ENCODE peak calls at places on chromosomes 11 and 22, in seven cellular contexts. One of them, this sample, is unnamed. For H3K9me3, the result is how much of the 10 kb centered on the place peaks cover.

GRCh38 chr22:41598081-41598480 is 8.4 kb upstream of the PMM1 start:
- DNase-seq in MM.1S: no peak
- DNase-seq in fibroblast of lung: peak
- DNase-seq in cardiac muscle cell: no peak
- DNase-seq in suprapubic skin: no peak
- DNase-seq in CD4-positive, alpha-beta memory T cell: no peak
- DNase-seq in A549: no peak
- DNase-seq in this sample: peak

GRCh38 chr22:29331213-29331612 is 15.7 kb upstream of the RASL10A start:
- DNase-seq in CD4-positive, alpha-beta memory T cell: no peak
- DNase-seq in suprapubic skin: no peak
- DNase-seq in MM.1S: no peak
- DNase-seq in A549: no peak
- DNase-seq in cardiac muscle cell: no peak
- DNase-seq in fibroblast of lung: no peak
- DNase-seq in this sample: no peak

GRCh38 chr22:32123657-32124056 is 35.4 kb downstream of the C22orf42 start:
- DNase-seq in cardiac muscle cell: no peak
- DNase-seq in fibroblast of lung: no peak
- DNase-seq in A549: no peak
- DNase-seq in MM.1S: no peak
- DNase-seq in CD4-positive, alpha-beta memory T cell: no peak
- DNase-seq in suprapubic skin: no peak
- DNase-seq in this sample: no peak

GRCh38 chr22:44049369-44050231 is 25.5 kb downstream of the PARVB start:
- DNase-seq in A549: no peak
- DNase-seq in fibroblast of lung: no peak
- DNase-seq in MM.1S: no peak
- DNase-seq in suprapubic skin: no peak
- DNase-seq in CD4-positive, alpha-beta memory T cell: no peak
- DNase-seq in cardiac muscle cell: no peak
- DNase-seq in this sample: no peak

GRCh38 chr11:132258865-132259264 is 888.5 kb downstream of the NTM start:
- DNase-seq in fibroblast of lung: no peak
- DNase-seq in suprapubic skin: no peak
- DNase-seq in MM.1S: no peak
- DNase-seq in cardiac muscle cell: no peak
- DNase-seq in CD4-positive, alpha-beta memory T cell: no peak
- DNase-seq in A549: no peak
- DNase-seq in this sample: no peak

GRCh38 chr11:119686483-119686882 is 42.5 kb downstream of the NECTIN1 start:
- DNase-seq in MM.1S: no peak
- DNase-seq in suprapubic skin: no peak
- DNase-seq in cardiac muscle cell: no peak
- DNase-seq in A549: no peak
- DNase-seq in CD4-positive, alpha-beta memory T cell: no peak
- DNase-seq in fibroblast of lung: no peak
- DNase-seq in this sample: no peak

GRCh38 chr11:27153136-27153535 is 112.5 kb downstream of the BBOX1 start:
- DNase-seq in CD4-positive, alpha-beta memory T cell: no peak
- DNase-seq in fibroblast of lung: no peak
- DNase-seq in suprapubic skin: no peak
- DNase-seq in MM.1S: no peak
- DNase-seq in cardiac muscle cell: no peak
- DNase-seq in A549: no peak
- DNase-seq in this sample: no peak

GRCh38 chr11:132520199-132520598 is 1012.1 kb downstream of the OPCML start:
- DNase-seq in CD4-positive, alpha-beta memory T cell: no peak
- DNase-seq in fibroblast of lung: no peak
- DNase-seq in cardiac muscle cell: no peak
- DNase-seq in A549: no peak
- DNase-seq in MM.1S: no peak
- DNase-seq in suprapubic skin: no peak
- DNase-seq in this sample: no peak

GRCh38 chr11:108906329-108906728 is 241.5 kb downstream of the DDX10 start:
- DNase-seq in A549: no peak
- DNase-seq in MM.1S: no peak
- DNase-seq in fibroblast of lung: peak
- DNase-seq in CD4-positive, alpha-beta memory T cell: no peak
- DNase-seq in suprapubic skin: no peak
- DNase-seq in cardiac muscle cell: no peak
- DNase-seq in this sample: no peak

GRCh38 chr11:133403900-133404299 is 128.4 kb downstream of the OPCML start:
- DNase-seq in CD4-positive, alpha-beta memory T cell: no peak
- DNase-seq in suprapubic skin: no peak
- DNase-seq in fibroblast of lung: no peak
- DNase-seq in MM.1S: peak
- DNase-seq in A549: no peak
- DNase-seq in cardiac muscle cell: no peak
- DNase-seq in this sample: no peak

GRCh38 chr22:40224702-40225101 is 47.0 kb downstream of the TNRC6B start:
- DNase-seq in A549: no peak
- DNase-seq in MM.1S: no peak
- DNase-seq in suprapubic skin: no peak
- DNase-seq in CD4-positive, alpha-beta memory T cell: peak
- DNase-seq in cardiac muscle cell: no peak
- DNase-seq in fibroblast of lung: no peak
- DNase-seq in this sample: no peak

GRCh38 chr11:129702410-129703390 is 112.9 kb upstream of the TMEM45B start:
- DNase-seq in MM.1S: no peak
- DNase-seq in suprapubic skin: peak
- DNase-seq in fibroblast of lung: no peak
- DNase-seq in cardiac muscle cell: no peak
- DNase-seq in A549: no peak
- DNase-seq in CD4-positive, alpha-beta memory T cell: no peak
- DNase-seq in this sample: no peak

GRCh38 chr11:116576523-116576922 is 196.3 kb downstream of the BUD13 start:
- DNase-seq in fibroblast of lung: no peak
- DNase-seq in suprapubic skin: no peak
- DNase-seq in CD4-positive, alpha-beta memory T cell: no peak
- DNase-seq in cardiac muscle cell: no peak
- DNase-seq in MM.1S: no peak
- DNase-seq in A549: no peak
- DNase-seq in this sample: no peak

GRCh38 chr11:122024278-122024677 is 91.7 kb downstream of the BLID start:
- DNase-seq in fibroblast of lung: no peak
- DNase-seq in MM.1S: no peak
- DNase-seq in CD4-positive, alpha-beta memory T cell: no peak
- DNase-seq in suprapubic skin: no peak
- DNase-seq in A549: no peak
- DNase-seq in cardiac muscle cell: no peak
- DNase-seq in this sample: no peak

GRCh38 chr11:1556278-1557167 is 15.5 kb downstream of the DUSP8 start:
- DNase-seq in fibroblast of lung: no peak
- DNase-seq in cardiac muscle cell: no peak
- DNase-seq in suprapubic skin: no peak
- DNase-seq in A549: no peak
- DNase-seq in CD4-positive, alpha-beta memory T cell: no peak
- DNase-seq in MM.1S: no peak
- DNase-seq in this sample: no peak

GRCh38 chr22:40638261-40638660 is 1.7 kb upstream of the MRTFA start:
- DNase-seq in MM.1S: no peak
- DNase-seq in suprapubic skin: no peak
- DNase-seq in fibroblast of lung: no peak
- DNase-seq in CD4-positive, alpha-beta memory T cell: no peak
- DNase-seq in cardiac muscle cell: no peak
- DNase-seq in A549: no peak
- DNase-seq in this sample: no peak

GRCh38 chr22:44775862-44776261 is 23.5 kb downstream of the ARHGAP8 start:
- DNase-seq in A549: no peak
- DNase-seq in cardiac muscle cell: no peak
- DNase-seq in CD4-positive, alpha-beta memory T cell: no peak
- DNase-seq in MM.1S: no peak
- DNase-seq in suprapubic skin: no peak
- DNase-seq in fibroblast of lung: no peak
- DNase-seq in this sample: no peak

GRCh38 chr11:63179446-63180068 is 35.5 kb upstream of the SLC22A24 start:
- DNase-seq in fibroblast of lung: no peak
- DNase-seq in suprapubic skin: no peak
- DNase-seq in A549: no peak
- DNase-seq in cardiac muscle cell: no peak
- DNase-seq in MM.1S: no peak
- DNase-seq in CD4-positive, alpha-beta memory T cell: peak
- DNase-seq in this sample: no peak

GRCh38 chr11:72712168-72712721 is 38.0 kb upstream of the PDE2A start:
- DNase-seq in MM.1S: no peak
- DNase-seq in cardiac muscle cell: no peak
- DNase-seq in CD4-positive, alpha-beta memory T cell: no peak
- DNase-seq in A549: no peak
- DNase-seq in suprapubic skin: peak
- DNase-seq in fibroblast of lung: peak
- DNase-seq in this sample: no peak

GRCh38 chr11:69575296-69576068 is 65.5 kb upstream of the CCND1 start:
- DNase-seq in A549: no peak
- DNase-seq in CD4-positive, alpha-beta memory T cell: no peak
- DNase-seq in suprapubic skin: peak
- DNase-seq in fibroblast of lung: no peak
- DNase-seq in cardiac muscle cell: no peak
- DNase-seq in MM.1S: no peak
- DNase-seq in this sample: no peak

GRCh38 chr11:92693146-92693545 is 276.3 kb upstream of the MTNR1B start:
- DNase-seq in fibroblast of lung: no peak
- DNase-seq in CD4-positive, alpha-beta memory T cell: no peak
- DNase-seq in MM.1S: no peak
- DNase-seq in cardiac muscle cell: no peak
- DNase-seq in A549: no peak
- DNase-seq in suprapubic skin: no peak
- DNase-seq in this sample: no peak

GRCh38 chr11:565921-566509 is 5.2 kb downstream of the RASSF7 start:
- DNase-seq in fibroblast of lung: no peak
- DNase-seq in MM.1S: peak
- DNase-seq in CD4-positive, alpha-beta memory T cell: peak
- DNase-seq in A549: no peak
- DNase-seq in cardiac muscle cell: no peak
- DNase-seq in suprapubic skin: no peak
- DNase-seq in this sample: no peak

GRCh38 chr11:118641463-118642019 is 34.1 kb downstream of the PHLDB1 start:
- DNase-seq in suprapubic skin: no peak
- DNase-seq in cardiac muscle cell: no peak
- DNase-seq in fibroblast of lung: no peak
- DNase-seq in A549: no peak
- DNase-seq in MM.1S: peak
- DNase-seq in CD4-positive, alpha-beta memory T cell: no peak
- DNase-seq in this sample: no peak

DNA sequence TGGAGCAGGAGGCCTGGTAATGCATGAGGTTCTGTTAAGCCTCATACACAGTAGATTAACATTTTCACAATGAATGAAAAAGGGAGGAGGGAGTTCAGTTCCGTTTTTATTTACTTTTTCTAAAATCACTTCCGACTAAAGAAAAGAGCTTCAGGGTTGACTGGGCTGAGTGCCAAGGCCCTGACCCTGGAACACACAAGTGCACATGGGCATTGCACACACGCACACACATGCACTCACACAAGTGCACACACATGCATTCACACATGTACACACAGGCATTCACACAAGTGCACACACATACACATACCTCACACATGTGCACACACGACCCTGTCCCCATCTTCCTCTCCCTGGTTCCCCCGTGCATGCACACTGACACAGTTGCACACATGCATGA is 303.3 kb downstream of the BRD1 start:
- DNase-seq in cardiac muscle cell: no peak
- DNase-seq in MM.1S: no peak
- DNase-seq in A549: no peak
- DNase-seq in CD4-positive, alpha-beta memory T cell: no peak
- DNase-seq in fibroblast of lung: no peak
- DNase-seq in suprapubic skin: no peak
- DNase-seq in this sample: no peak
- H3K9me3 ChIP-seq in cardiac muscle cell: under half
- H3K9me3 ChIP-seq in MM.1S: under half
- H3K9me3 ChIP-seq in A549: under half
- H3K9me3 ChIP-seq in CD4-positive, alpha-beta memory T cell: under half
- H3K9me3 ChIP-seq in fibroblast of lung: under half
- H3K9me3 ChIP-seq in suprapubic skin: under half
- H3K9me3 ChIP-seq in this sample: under half

GRCh38 chr11:86812981-86813380 is 12.6 kb downstream of the PRSS23 start:
- DNase-seq in cardiac muscle cell: no peak
- DNase-seq in CD4-positive, alpha-beta memory T cell: no peak
- DNase-seq in MM.1S: no peak
- DNase-seq in A549: no peak
- DNase-seq in suprapubic skin: no peak
- DNase-seq in fibroblast of lung: no peak
- DNase-seq in this sample: no peak

GRCh38 chr11:86814775-86815174 is 14.4 kb downstream of the PRSS23 start:
- DNase-seq in MM.1S: no peak
- DNase-seq in cardiac muscle cell: no peak
- DNase-seq in fibroblast of lung: peak
- DNase-seq in A549: no peak
- DNase-seq in suprapubic skin: no peak
- DNase-seq in CD4-positive, alpha-beta memory T cell: no peak
- DNase-seq in this sample: no peak

GRCh38 chr11:86816251-86816726 is 15.9 kb downstream of the PRSS23 start:
- DNase-seq in fibroblast of lung: peak
- DNase-seq in MM.1S: no peak
- DNase-seq in cardiac muscle cell: peak
- DNase-seq in A549: no peak
- DNase-seq in CD4-positive, alpha-beta memory T cell: no peak
- DNase-seq in suprapubic skin: no peak
- DNase-seq in this sample: no peak

GRCh38 chr11:86818466-86819282 is 18.3 kb downstream of the PRSS23 start:
- DNase-seq in cardiac muscle cell: peak
- DNase-seq in suprapubic skin: no peak
- DNase-seq in A549: peak
- DNase-seq in fibroblast of lung: peak
- DNase-seq in MM.1S: peak
- DNase-seq in CD4-positive, alpha-beta memory T cell: no peak
- DNase-seq in this sample: peak

DNA sequence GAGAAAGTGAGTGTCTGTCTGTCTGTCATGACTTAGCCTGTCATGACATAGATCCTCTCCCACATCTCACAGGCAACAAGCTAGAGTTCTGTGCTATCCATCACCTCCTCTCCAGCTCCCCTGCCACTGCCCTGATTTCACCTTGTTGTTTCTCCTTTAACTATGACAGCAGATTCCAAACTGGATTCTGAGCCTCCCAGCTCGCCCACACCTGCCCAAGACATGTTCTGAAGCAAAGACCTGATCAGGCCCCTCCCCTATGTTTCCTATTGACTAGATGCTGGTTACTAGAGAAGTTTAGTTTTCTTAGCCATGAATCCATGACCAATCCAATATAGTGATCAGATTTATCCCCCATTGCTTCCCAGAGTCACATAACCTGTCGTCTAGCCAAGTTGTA is 15.4 kb downstream of the PRSS23 start:
- DNase-seq in MM.1S: no peak
- DNase-seq in A549: no peak
- DNase-seq in suprapubic skin: no peak
- DNase-seq in cardiac muscle cell: no peak
- DNase-seq in CD4-positive, alpha-beta memory T cell: no peak
- DNase-seq in fibroblast of lung: no peak
- DNase-seq in this sample: no peak
- H3K27ac ChIP-seq in MM.1S: no peak
- H3K27ac ChIP-seq in A549: peak
- H3K27ac ChIP-seq in suprapubic skin: peak
- H3K27ac ChIP-seq in cardiac muscle cell: peak
- H3K27ac ChIP-seq in CD4-positive, alpha-beta memory T cell: no peak
- H3K27ac ChIP-seq in fibroblast of lung: no peak
- H3K27ac ChIP-seq in this sample: peak

GRCh38 chr22:30436196-30436595 is 10.6 kb downstream of the MTFP1 start:
- DNase-seq in suprapubic skin: no peak
- DNase-seq in MM.1S: no peak
- DNase-seq in CD4-positive, alpha-beta memory T cell: no peak
- DNase-seq in A549: no peak
- DNase-seq in fibroblast of lung: no peak
- DNase-seq in cardiac muscle cell: no peak
- DNase-seq in this sample: no peak
- H3K4me3 ChIP-seq in suprapubic skin: no peak
- H3K4me3 ChIP-seq in MM.1S: no peak
- H3K4me3 ChIP-seq in CD4-positive, alpha-beta memory T cell: peak
- H3K4me3 ChIP-seq in A549: no peak
- H3K4me3 ChIP-seq in fibroblast of lung: no peak
- H3K4me3 ChIP-seq in cardiac muscle cell: no peak
- H3K4me3 ChIP-seq in this sample: no peak

GRCh38 chr22:16972311-16972710 is 35.7 kb downstream of the GAB4 start:
- DNase-seq in cardiac muscle cell: no peak
- DNase-seq in fibroblast of lung: no peak
- DNase-seq in suprapubic skin: no peak
- DNase-seq in A549: no peak
- DNase-seq in CD4-positive, alpha-beta memory T cell: no peak
- DNase-seq in MM.1S: no peak
- DNase-seq in this sample: peak
- H3K9me3 ChIP-seq in cardiac muscle cell: under half
- H3K9me3 ChIP-seq in fibroblast of lung: under half
- H3K9me3 ChIP-seq in suprapubic skin: under half
- H3K9me3 ChIP-seq in A549: under half
- H3K9me3 ChIP-seq in CD4-positive, alpha-beta memory T cell: under half
- H3K9me3 ChIP-seq in MM.1S: under half
- H3K9me3 ChIP-seq in this sample: under half

This sample was measured in SJSA1.